ENCODE peak calls at places on chromosomes 13 and 19, in six cellular contexts. B is substantia nigra, W is activated B cell treated with CpG ODN at 0.5 μM for 24 hours, A is cerebellar cortex, S is heart left ventricle, Z is brain microvascular endothelial cell. D is an unnamed sample.
A peak's percentile ranks its signal among the peaks of the same experiment; 100 is the strongest.

GRCh38 chr19:9313756-9314155 is 4.1 kb upstream of the ZNF699 start:
- DNase-seq in B (no peak), W (no peak), A (no peak), S (no peak), Z (no peak), D (no peak)

GRCh38 chr19:44623080-44623479 is 9.7 kb downstream of the IGSF23 start:
- DNase-seq in B (no peak), W (no peak), A (no peak), S (no peak), Z (peak; percentile 39), D (no peak)

GRCh38 chr19:10985502-10985901 is 24.7 kb downstream of the SMARCA4 start:
- DNase-seq in B (no peak), W (no peak), A (no peak), S (no peak), Z (no peak), D (no peak)

GRCh38 chr19:3809881-3810707 is 23.9 kb upstream of the MATK start:
- DNase-seq in B (no peak), W (no peak), A (no peak), S (no peak), Z (no peak), D (no peak)

GRCh38 chr19:32651729-32652140 is 23.2 kb downstream of the ANKRD27 start:
- DNase-seq in B (no peak), W (no peak), A (peak; percentile 38), S (peak; percentile 36), Z (peak; percentile 23), D (peak; percentile 70)

GRCh38 chr19:49701271-49701786 is 10.4 kb downstream of the CPT1C start:
- DNase-seq in B (no peak), W (no peak), A (no peak), S (no peak), Z (no peak), D (no peak)

GRCh38 chr13:100389617-100390016 is 199.0 kb downstream of the GGACT start:
- DNase-seq in B (no peak), W (no peak), A (peak; percentile 45), S (no peak), Z (no peak), D (no peak)

GRCh38 chr13:44819245-44819644 is 170.0 kb downstream of the NUFIP1 start:
- DNase-seq in B (no peak), W (no peak), A (no peak), S (no peak), Z (peak; percentile 70), D (no peak)

GRCh38 chr13:85798999-85799646 is at the start of gene SLITRK6:
- DNase-seq in B (no peak), W (no peak), A (peak; percentile 10), S (no peak), Z (peak; percentile 79), D (no peak)

GRCh38 chr19:53898680-53899341 is 10.3 kb upstream of the CACNG7 start:
- DNase-seq in B (no peak), W (no peak), A (no peak), S (no peak), Z (no peak), D (no peak)

GRCh38 chr19:13574933-13575332 is 68.7 kb upstream of the CACNA1A start:
- DNase-seq in B (no peak), W (no peak), A (peak; percentile 67), S (no peak), Z (no peak), D (no peak)

GRCh38 chr13:98307744-98308524 is 130.9 kb upstream of the RNF113B start:
- DNase-seq in B (no peak), W (no peak), A (no peak), S (no peak), Z (no peak), D (no peak)

GRCh38 chr19:11361037-11361770 is 6.0 kb downstream of the PLPPR2 start:
- DNase-seq in B (no peak), W (no peak), A (no peak), S (no peak), Z (no peak), D (no peak)

GRCh38 chr19:19362075-19362474 is 41.4 kb downstream of the MAU2 start:
- DNase-seq in B (no peak), W (no peak), A (no peak), S (no peak), Z (no peak), D (no peak)

GRCh38 chr19:39341122-39341719 is 1.0 kb upstream of the SAMD4B start:
- DNase-seq in B (no peak), W (no peak), A (no peak), S (peak; percentile 34), Z (no peak), D (no peak)

GRCh38 chr19:1468274-1469199 is 10.5 kb downstream of the C19orf25 start:
- DNase-seq in B (no peak), W (peak; percentile 45), A (no peak), S (peak; percentile 38), Z (no peak), D (no peak)

GRCh38 chr13:26941345-26942174 is 181.0 kb upstream of the GPR12 start:
- DNase-seq in B (no peak), W (no peak), A (no peak), S (no peak), Z (peak; percentile 74), D (no peak)

GRCh38 chr13:81872581-81872980 is 1531.7 kb upstream of the SPRY2 start:
- DNase-seq in B (no peak), W (no peak), A (peak; percentile 8), S (no peak), Z (no peak), D (no peak)

GRCh38 chr13:73059460-73060250 is 850 bp downstream of the KLF5 start:
- DNase-seq in B (no peak), W (peak; percentile 38), A (no peak), S (peak; percentile 40), Z (no peak), D (no peak)

GRCh38 chr13:27920677-27921420 is 1.0 kb downstream of the PDX1 start:
- DNase-seq in B (no peak), W (peak; percentile 37), A (no peak), S (no peak), Z (no peak), D (no peak)

GRCh38 chr13:93244141-93244917 is 17.7 kb downstream of the GPC6 start:
- DNase-seq in B (no peak), W (no peak), A (no peak), S (no peak), Z (peak; percentile 56), D (no peak)

GRCh38 chr13:99971576-99972189 is at the start of gene ZIC5:
- DNase-seq in B (no peak), W (no peak), A (peak; percentile 94), S (no peak), Z (no peak), D (no peak)

GRCh38 chr19:10408511-10409291 is 5.4 kb upstream of the CDC37 start:
- DNase-seq in B (no peak), W (peak; percentile 48), A (peak; percentile 65), S (no peak), Z (no peak), D (peak; percentile 22)

GRCh38 chr13:30466841-30467252 is 1.1 kb upstream of the HMGB1 start:
- DNase-seq in B (no peak), W (no peak), A (no peak), S (no peak), Z (no peak), D (no peak)

GRCh38 chr13:41639955-41640780 is 182.8 kb downstream of the RGCC start:
- DNase-seq in B (no peak), W (no peak), A (no peak), S (no peak), Z (no peak), D (no peak)

GRCh38 chr13:74575729-74576125 is 441.5 kb upstream of the KLF12 start:
- DNase-seq in B (peak; percentile 23), W (no peak), A (peak; percentile 49), S (peak; percentile 94), Z (peak; percentile 59), D (peak; percentile 52)

GRCh38 chr13:29883941-29884518 is 33.6 kb upstream of the UBL3 start:
- DNase-seq in B (no peak), W (no peak), A (no peak), S (no peak), Z (no peak), D (no peak)

GRCh38 chr19:46623915-46624502 is 880 bp downstream of the PTGIR start:
- DNase-seq in B (no peak), W (no peak), A (no peak), S (no peak), Z (no peak), D (no peak)

GRCh38 chr13:94154362-94154761 is 325.1 kb downstream of the DCT start:
- DNase-seq in B (no peak), W (no peak), A (no peak), S (no peak), Z (peak; percentile 32), D (no peak)

GRCh38 chr19:46574533-46574932 is 26.6 kb upstream of the CALM3 start:
- DNase-seq in B (no peak), W (no peak), A (no peak), S (no peak), Z (no peak), D (no peak)

GRCh38 chr19:43562698-43563241 is 12.6 kb downstream of the XRCC1 start:
- DNase-seq in B (no peak), W (peak; percentile 56), A (peak; percentile 94), S (peak; percentile 87), Z (peak; percentile 75), D (peak; percentile 66)

GRCh38 chr13:23321534-23322241 is 111.8 kb downstream of the SACS start:
- DNase-seq in B (no peak), W (no peak), A (no peak), S (peak; percentile 45), Z (peak; percentile 98), D (no peak)

GRCh38 chr19:1851581-1852293 is 3.5 kb upstream of the REXO1 start:
- DNase-seq in B (no peak), W (peak; percentile 46), A (no peak), S (peak; percentile 33), Z (no peak), D (no peak)

GRCh38 chr19:11257827-11258380 is 4.4 kb downstream of the DOCK6 start:
- DNase-seq in B (no peak), W (no peak), A (no peak), S (no peak), Z (no peak), D (no peak)

GRCh38 chr13:48562296-48563066 is 29.6 kb upstream of the RCBTB2 start:
- DNase-seq in B (no peak), W (no peak), A (no peak), S (no peak), Z (no peak), D (no peak)

GRCh38 chr19:58183822-58184215 is 958 bp downstream of the ZNF274 start:
- DNase-seq in B (peak; percentile 5), W (no peak), A (no peak), S (no peak), Z (no peak), D (no peak)

GRCh38 chr13:33034061-33034460 is 17.8 kb downstream of the KL start:
- DNase-seq in B (no peak), W (no peak), A (no peak), S (no peak), Z (no peak), D (no peak)

GRCh38 chr19:22832031-22832762 is at the start of gene ZNF723:
- DNase-seq in B (no peak), W (no peak), A (no peak), S (no peak), Z (no peak), D (no peak)

D was measured in midbrain.